ENCODE peak calls at places on chromosomes 6 and 20, in six cellular contexts. A is stomach, B is K562, S is transverse colon, M is prostate gland, E is breast epithelium. G is an unnamed sample. For H3K4me1, the result is how much of the 10 kb centered on the place peaks cover.

GRCh38 chr6:121630716-121631115 is 195.3 kb downstream of the GJA1 start:
- DNase-seq in A (no peak), B (no peak), S (no peak), M (no peak), E (no peak), G (no peak)

GRCh38 chr6:117448011-117448410 is 22.3 kb upstream of the ROS1 start:
- DNase-seq in A (no peak), B (no peak), S (no peak), M (no peak), E (no peak), G (no peak)

GRCh38 chr6:73203098-73203497 is 22.2 kb downstream of the KHDC1L start:
- DNase-seq in A (no peak), B (no peak), S (no peak), M (no peak), E (no peak), G (no peak)

GRCh38 chr20:63566395-63567131 is 7.5 kb downstream of the HELZ2 start:
- DNase-seq in A (no peak), B (no peak), S (no peak), M (no peak), E (no peak), G (no peak)

GRCh38 chr6:160048471-160048870 is 73.1 kb upstream of the SLC22A1 start:
- DNase-seq in A (no peak), B (no peak), S (no peak), M (no peak), E (no peak), G (no peak)

GRCh38 chr20:38343107-38343797 is 3.0 kb upstream of the LBP start:
- DNase-seq in A (peak), B (peak), S (peak), M (peak), E (no peak), G (no peak)

GRCh38 chr20:8116067-8116811 is 15.8 kb upstream of the PLCB1 start:
- DNase-seq in A (no peak), B (no peak), S (no peak), M (no peak), E (no peak), G (no peak)

GRCh38 chr6:83307849-83308248 is 114.7 kb downstream of the RWDD2A start:
- DNase-seq in A (no peak), B (no peak), S (no peak), M (no peak), E (no peak), G (no peak)

GRCh38 chr20:58308290-58308679 is 1.2 kb upstream of the RAB22A start:
- DNase-seq in A (no peak), B (no peak), S (no peak), M (no peak), E (no peak), G (no peak)

GRCh38 chr6:71533939-71534379 is 245.3 kb downstream of the OGFRL1 start:
- DNase-seq in A (no peak), B (peak), S (no peak), M (no peak), E (no peak), G (no peak)

GRCh38 chr20:57648878-57649616 is 28.8 kb upstream of the ZBP1 start:
- DNase-seq in A (no peak), B (no peak), S (no peak), M (no peak), E (no peak), G (no peak)

GRCh38 chr20:8139899-8140298 is 7.8 kb downstream of the PLCB1 start:
- DNase-seq in A (no peak), B (no peak), S (no peak), M (no peak), E (no peak), G (no peak)

GRCh38 chr20:33539129-33539528 is 49.2 kb downstream of the CBFA2T2 start:
- DNase-seq in A (no peak), B (no peak), S (no peak), M (peak), E (no peak), G (no peak)

GRCh38 chr6:25747477-25747876 is 7.1 kb upstream of the SLC17A4 start:
- DNase-seq in A (no peak), B (no peak), S (no peak), M (no peak), E (no peak), G (no peak)

GRCh38 chr6:142903806-142904205 is 41.2 kb downstream of the HIVEP2 start:
- DNase-seq in A (no peak), B (no peak), S (no peak), M (no peak), E (no peak), G (no peak)

GRCh38 chr6:157570752-157571151 is 189.8 kb downstream of the ZDHHC14 start:
- DNase-seq in A (no peak), B (no peak), S (no peak), M (no peak), E (no peak), G (no peak)

DNA sequence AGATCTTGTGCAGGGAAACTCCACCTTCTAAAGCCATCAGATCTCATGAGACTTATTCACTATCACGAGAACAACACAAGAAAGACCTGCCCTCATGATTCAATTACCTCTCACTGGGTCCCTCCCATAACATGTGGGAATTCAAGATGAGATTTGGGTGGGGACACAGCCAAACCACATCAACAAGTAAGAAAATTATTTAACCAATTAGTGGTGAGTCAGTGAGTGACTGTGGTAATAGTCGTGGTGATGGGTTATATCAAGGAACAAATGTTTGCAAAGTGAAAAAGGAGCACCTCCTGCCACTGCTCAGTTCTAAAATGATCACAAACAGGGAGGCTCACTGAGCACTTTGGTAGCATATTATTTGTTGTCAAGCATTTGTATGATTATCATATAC is 20.6 kb downstream of the EPM2A start:
- DNase-seq in A (no peak), B (no peak), S (no peak), M (no peak), E (no peak), G (no peak)
- H3K4me1 ChIP-seq in A (under half), B (under half), S (under half), M (under half), E (under half), G (under half)

GRCh38 chr6:3455121-3455489 is 1.7 kb downstream of the SLC22A23 start:
- DNase-seq in A (peak), B (peak), S (peak), M (peak), E (no peak), G (no peak)
- TF ChIP-seq POLR2A in A (no peak), B (no peak), S (peak), M (no peak), E (no peak), G (no peak)

GRCh38 chr6:153673750-153674149 is 365.3 kb upstream of the OPRM1 start:
- DNase-seq in A (no peak), B (no peak), S (no peak), M (no peak), E (no peak), G (no peak)

GRCh38 chr6:153670403-153671026 is 368.5 kb upstream of the OPRM1 start:
- DNase-seq in A (no peak), B (no peak), S (no peak), M (no peak), E (no peak), G (no peak)

GRCh38 chr6:153662982-153663381 is 376.1 kb upstream of the OPRM1 start:
- DNase-seq in A (no peak), B (no peak), S (no peak), M (no peak), E (no peak), G (no peak)

GRCh38 chr6:153673214-153673613 is 365.8 kb upstream of the OPRM1 start:
- DNase-seq in A (no peak), B (no peak), S (no peak), M (no peak), E (no peak), G (no peak)

GRCh38 chr6:153668758-153669157 is 370.3 kb upstream of the OPRM1 start:
- DNase-seq in A (no peak), B (no peak), S (no peak), M (no peak), E (no peak), G (no peak)
- TF ChIP-seq POLR2AphosphoS5 in A (no peak), B (no peak), S (no peak), M (no peak), E (no peak), G (no peak)

DNA sequence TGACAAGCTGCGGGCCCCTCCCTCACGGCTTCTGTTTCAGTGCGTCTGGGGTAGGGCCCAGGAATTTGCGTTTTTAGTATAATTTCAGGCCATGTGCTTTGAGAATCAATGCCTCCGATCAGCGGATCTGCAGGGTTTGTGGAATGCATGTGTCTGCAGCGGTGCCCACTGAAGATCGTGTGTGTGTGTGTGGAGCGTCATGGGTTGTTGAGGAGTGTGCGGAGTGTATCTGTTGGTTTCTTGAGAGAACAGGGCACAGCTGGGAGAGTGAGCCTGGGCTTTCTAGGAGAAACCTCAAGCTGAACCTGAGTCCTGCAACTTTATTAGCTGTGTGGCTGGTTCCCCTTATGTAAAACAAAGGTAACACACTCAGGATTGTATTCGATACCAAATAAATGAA is 29.0 kb downstream of the PDE10A start:
- DNase-seq in A (no peak), B (no peak), S (no peak), M (no peak), E (no peak), G (no peak)
- H3K4me1 ChIP-seq in A (under half), B (under half), S (under half), M (under half), E (under half), G (under half)

GRCh38 chr20:49185071-49185757 is 2.9 kb downstream of the STAU1 start:
- DNase-seq in A (no peak), B (no peak), S (no peak), M (no peak), E (no peak), G (no peak)

GRCh38 chr20:49181265-49181877 is 6.8 kb downstream of the STAU1 start:
- DNase-seq in A (no peak), B (no peak), S (no peak), M (no peak), E (no peak), G (no peak)

GRCh38 chr20:49186535-49187329 is 1.4 kb downstream of the STAU1 start:
- DNase-seq in A (peak), B (peak), S (peak), M (peak), E (peak), G (peak)

GRCh38 chr20:49184691-49185070 is 3.5 kb downstream of the STAU1 start:
- DNase-seq in A (no peak), B (no peak), S (no peak), M (no peak), E (no peak), G (no peak)

GRCh38 chr20:49183444-49183843 is 4.7 kb downstream of the STAU1 start:
- DNase-seq in A (no peak), B (peak), S (no peak), M (no peak), E (no peak), G (no peak)
- TF ChIP-seq POLR2A in A (no peak), B (peak), S (no peak), M (no peak), E (no peak), G (no peak)

GRCh38 chr6:56841751-56842150 is 113.2 kb upstream of the BEND6 start:
- DNase-seq in A (no peak), B (no peak), S (no peak), M (no peak), E (no peak), G (no peak)

GRCh38 chr6:56838965-56839364 is 115.9 kb upstream of the BEND6 start:
- DNase-seq in A (no peak), B (no peak), S (no peak), M (no peak), E (no peak), G (no peak)

GRCh38 chr6:56839533-56840183 is 115.2 kb upstream of the BEND6 start:
- DNase-seq in A (no peak), B (no peak), S (no peak), M (no peak), E (no peak), G (no peak)

GRCh38 chr6:56841372-56841749 is 113.5 kb upstream of the BEND6 start:
- DNase-seq in A (no peak), B (no peak), S (no peak), M (no peak), E (no peak), G (no peak)

GRCh38 chr6:56840467-56841371 is 114.2 kb upstream of the BEND6 start:
- DNase-seq in A (no peak), B (no peak), S (no peak), M (no peak), E (no peak), G (no peak)
- TF ChIP-seq POLR2AphosphoS5 in A (peak), B (no peak), S (peak), M (no peak), E (no peak), G (no peak)

G was measured in vagina.